ENCODE peak calls at places on chromosomes 12 and 14, in five cellular contexts. H, R, O, I and K are unnamed samples.

GRCh38 chr12:122641976-122642375 is 61.2 kb downstream of the HCAR2 start:
- DNase-seq in R (no peak), H (no peak), I (no peak), O (peak; percentile 42), K (no peak)

GRCh38 chr12:65823481-65824313 is 586 bp upstream of the HMGA2 start:
- DNase-seq in H (peak; percentile 73), I (no peak), R (no peak), O (peak; percentile 88), K (peak; percentile 74)

GRCh38 chr12:76346798-76347420 is 1.3 kb downstream of the BBS10 start:
- DNase-seq in I (no peak), O (no peak), H (no peak), R (no peak), K (no peak)

GRCh38 chr14:100623961-100624360 is 36.7 kb upstream of the BEGAIN start:
- DNase-seq in O (no peak), I (no peak), H (no peak), R (no peak), K (peak; percentile 38)

GRCh38 chr12:104863549-104863948 is 94.5 kb downstream of the SLC41A2 start:
- DNase-seq in R (no peak), O (no peak), I (no peak), H (no peak), K (no peak)

GRCh38 chr14:80059041-80059440 is 152.3 kb downstream of the DIO2 start:
- DNase-seq in R (no peak), I (no peak), O (no peak), H (no peak), K (no peak)

GRCh38 chr12:57483466-57483865 is 3.8 kb upstream of the ARHGAP9 start:
- DNase-seq in R (no peak), O (no peak), H (no peak), I (no peak), K (no peak)

GRCh38 chr12:100576311-100577036 is 3.0 kb downstream of the GAS2L3 start:
- DNase-seq in H (no peak), O (no peak), R (no peak), I (no peak), K (no peak)

GRCh38 chr12:82527165-82527780 is 159.4 kb upstream of the TMTC2 start:
- DNase-seq in H (peak; percentile 16), O (no peak), I (no peak), R (no peak), K (no peak)

GRCh38 chr14:52365071-52365470 is 51.0 kb downstream of the PTGER2 start:
- DNase-seq in I (no peak), O (no peak), H (no peak), R (no peak), K (no peak)

GRCh38 chr12:68482660-68483059 is 128.0 kb upstream of the RAP1B start:
- DNase-seq in O (no peak), H (no peak), R (no peak), I (no peak), K (no peak)

GRCh38 chr14:101008631-101009336 is 105.3 kb upstream of the RTL1 start:
- DNase-seq in H (no peak), O (peak; percentile 72), R (no peak), I (no peak), K (no peak)

GRCh38 chr12:132695431-132695830 is 8.0 kb downstream of the PXMP2 start:
- DNase-seq in I (no peak), R (no peak), O (no peak), H (no peak), K (no peak)

GRCh38 chr14:23646648-23647549 is 10.7 kb downstream of the DHRS2 start:
- DNase-seq in R (no peak), O (peak; percentile 17), H (no peak), I (no peak), K (no peak)

GRCh38 chr14:51182166-51182565 is 57.9 kb upstream of the TMX1 start:
- DNase-seq in H (no peak), I (no peak), R (no peak), O (no peak), K (no peak)

GRCh38 chr12:124771462-124772361 is 92.0 kb downstream of the SCARB1 start:
- DNase-seq in R (peak; percentile 79), H (peak; percentile 94), O (peak; percentile 97), I (peak; percentile 89), K (no peak)

GRCh38 chr14:90061849-90062794 is at the start of gene KCNK13:
- DNase-seq in H (peak; percentile 51), I (no peak), O (peak; percentile 80), R (no peak), K (peak; percentile 59)

GRCh38 chr12:59078027-59078426 is 157.7 kb upstream of the LRIG3 start:
- DNase-seq in I (no peak), H (no peak), O (no peak), R (no peak), K (no peak)
- TF ChIP-seq CTCF in I (no peak), H (no peak), O (no peak), R (no peak), K (no peak)

DNA sequence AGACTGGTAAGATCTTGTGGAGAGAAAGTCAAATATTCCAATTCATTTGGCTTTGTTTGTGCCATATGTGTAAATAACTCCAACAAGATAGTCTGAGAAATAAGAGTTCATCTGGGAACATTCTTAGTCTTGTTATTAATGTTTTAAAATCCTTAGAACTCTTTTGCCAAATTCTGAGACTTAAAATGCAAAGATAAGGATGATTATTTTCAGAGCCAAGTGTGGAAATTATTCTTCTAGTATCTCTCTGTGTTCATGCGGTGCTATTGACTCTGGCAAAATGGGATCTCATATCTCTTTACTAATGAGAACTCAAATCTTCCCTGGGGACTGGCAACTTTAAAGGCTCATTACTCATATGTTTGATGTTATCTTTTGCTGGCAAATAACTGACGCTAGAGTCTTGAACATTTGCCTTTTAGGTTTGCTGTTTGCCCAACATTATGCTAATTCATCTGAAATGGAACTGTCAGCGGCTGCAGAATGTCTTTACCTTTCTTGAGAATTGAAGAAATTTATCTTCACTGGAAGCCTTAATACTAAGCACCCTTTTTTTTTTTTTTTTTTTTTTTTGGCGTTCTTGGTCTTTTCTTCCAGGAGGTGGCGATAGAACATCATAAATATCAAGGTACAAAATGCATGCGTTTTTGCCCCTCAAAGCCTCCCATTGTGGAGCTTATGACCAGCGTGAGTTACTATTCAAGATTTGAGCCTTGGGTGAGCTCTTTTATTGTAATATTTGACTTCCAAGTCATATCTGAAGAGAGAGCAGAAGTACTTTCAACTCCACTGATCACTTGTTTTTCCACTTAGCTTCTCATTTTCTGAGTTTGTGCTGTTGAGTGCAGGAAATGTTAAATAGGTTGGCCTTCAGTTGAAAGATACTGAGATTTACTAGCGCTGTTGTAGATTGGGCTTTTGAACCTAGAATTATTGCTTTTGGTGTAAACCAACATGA is 86.5 kb downstream of the CAND1 start:
- DNase-seq in O (no peak), I (no peak), H (no peak), R (no peak), K (no peak)
- TF ChIP-seq CTCF in O (no peak), I (peak; percentile 40), H (peak; percentile 16), R (peak; percentile 87), K (peak; percentile 67)

GRCh38 chr14:68790656-68791077 is 2.2 kb downstream of the ZFP36L1 start:
- DNase-seq in R (peak; percentile 71), H (no peak), I (no peak), O (peak; percentile 85), K (peak; percentile 20)

GRCh38 chr14:68789798-68790655 is 2.8 kb downstream of the ZFP36L1 start:
- DNase-seq in H (no peak), O (peak; percentile 87), I (no peak), R (no peak), K (peak; percentile 70)

GRCh38 chr14:68787235-68787727 is 5.6 kb downstream of the ZFP36L1 start:
- DNase-seq in R (no peak), H (no peak), I (no peak), O (peak; percentile 90), K (peak; percentile 86)

GRCh38 chr14:68788275-68789001 is 4.4 kb downstream of the ZFP36L1 start:
- DNase-seq in O (no peak), I (no peak), H (no peak), R (no peak), K (no peak)

DNA sequence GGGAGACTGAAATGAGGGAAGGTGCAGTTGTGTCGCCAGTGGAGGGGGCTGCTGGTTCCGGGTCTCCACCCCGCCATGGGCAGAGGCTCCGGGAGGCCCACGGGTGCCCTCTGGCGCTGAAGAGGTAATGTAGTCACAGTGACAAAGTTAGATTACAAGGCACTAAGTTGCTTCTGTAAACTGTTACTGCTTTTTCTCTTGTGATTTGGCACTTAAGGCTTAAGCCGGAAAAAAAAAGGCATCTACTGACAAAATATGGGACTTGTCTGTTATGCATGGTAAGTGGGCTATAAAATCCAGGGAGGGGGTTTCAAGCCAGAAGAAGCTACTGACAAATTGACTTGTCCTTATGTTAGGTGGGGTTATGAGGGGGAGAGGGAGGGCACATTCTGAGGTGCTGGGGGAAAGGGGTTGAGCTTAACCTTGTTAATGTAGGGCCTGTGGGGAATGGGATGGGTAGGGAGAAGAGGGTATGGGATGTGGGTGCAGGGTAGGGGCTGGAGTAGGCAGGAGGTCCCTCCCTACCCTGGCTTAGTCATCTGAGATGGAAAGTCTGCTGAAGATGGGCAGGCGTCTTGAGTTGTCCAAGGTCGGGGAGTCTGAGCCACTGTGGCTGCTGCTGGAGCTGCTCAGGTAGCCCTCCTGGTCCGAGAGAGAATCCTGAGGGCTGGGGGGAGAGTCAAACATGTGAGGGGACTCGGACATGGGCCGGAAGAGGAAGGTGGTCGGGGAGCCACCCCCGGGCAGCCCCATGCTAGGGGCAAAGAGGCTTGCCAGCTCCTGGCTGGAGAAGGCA is 3.7 kb downstream of the ZFP36L1 start:
- DNase-seq in R (peak; percentile 84), O (peak; percentile 97), H (peak; percentile 80), I (peak; percentile 71), K (peak; percentile 81)
- TF ChIP-seq CTCF in R (peak; percentile 82), O (no peak), H (no peak), I (peak; percentile 81), K (peak; percentile 60)

GRCh38 chr14:104179564-104180129 is 41.3 kb downstream of the KIF26A start:
- DNase-seq in H (no peak), O (no peak), R (no peak), I (no peak), K (no peak)

GRCh38 chr14:104179126-104179525 is 40.7 kb downstream of the KIF26A start:
- DNase-seq in O (no peak), R (no peak), H (no peak), I (no peak), K (no peak)

GRCh38 chr14:104177411-104177810 is 39.0 kb downstream of the KIF26A start:
- DNase-seq in O (no peak), R (no peak), I (no peak), H (no peak), K (no peak)

GRCh38 chr14:104176611-104177010 is 38.2 kb downstream of the KIF26A start:
- DNase-seq in R (no peak), O (no peak), I (no peak), H (no peak), K (no peak)

GRCh38 chr14:104178279-104178678 is 39.9 kb downstream of the KIF26A start:
- DNase-seq in I (no peak), O (no peak), H (no peak), R (no peak), K (no peak)
- TF ChIP-seq CTCF in I (no peak), O (no peak), H (no peak), R (no peak), K (no peak)

GRCh38 chr12:52585951-52586350 is 12.3 kb upstream of the KRT74 start:
- DNase-seq in H (no peak), R (peak; percentile 66), I (no peak), O (peak; percentile 79), K (peak; percentile 8)
- TF ChIP-seq CTCF in H (no peak), R (peak; percentile 42), I (no peak), O (no peak), K (no peak)